ENCODE peak calls at places on chromosome X, in seven cellular contexts. V is tibial artery, N is PC-3, U is left ventricle myocardium inferior, G is A549, M is lower lobe of right lung, C is right atrium auricular region. X is an unnamed sample. For H3K9me3, the result is how much of the 10 kb centered on the place peaks cover.

GRCh38 chrX:151703487-151703886 is 8.2 kb downstream of the PRRG3 start:
- DNase-seq in V (no peak), N (no peak), U (peak), G (no peak), M (no peak), C (no peak), X (no peak)

GRCh38 chrX:66221856-66222255 is 57.8 kb downstream of the HEPH start:
- DNase-seq in V (no peak), N (no peak), U (no peak), G (no peak), M (no peak), C (no peak), X (no peak)

GRCh38 chrX:134548257-134548732 is 88.3 kb downstream of the HPRT1 start:
- DNase-seq in V (no peak), N (peak), U (no peak), G (no peak), M (no peak), C (no peak), X (no peak)

GRCh38 chrX:72396117-72396516 is 90.4 kb upstream of the CITED1 start:
- DNase-seq in V (no peak), N (no peak), U (no peak), G (no peak), M (no peak), C (no peak), X (no peak)

GRCh38 chrX:21948897-21949578 is 8.5 kb downstream of the SMS start:
- DNase-seq in V (no peak), N (no peak), U (no peak), G (no peak), M (no peak), C (no peak), X (no peak)

GRCh38 chrX:45769919-45770582 is 569.4 kb upstream of the DIPK2B start:
- DNase-seq in V (peak), N (peak), U (peak), G (peak), M (peak), C (peak), X (peak)

GRCh38 chrX:10030570-10030969 is 63.4 kb downstream of the CLDN34 start:
- DNase-seq in V (no peak), N (peak), U (no peak), G (peak), M (no peak), C (no peak), X (no peak)

GRCh38 chrX:12814434-12814833 is 23.2 kb downstream of the PRPS2 start:
- DNase-seq in V (peak), N (peak), U (no peak), G (peak), M (no peak), C (no peak), X (peak)

GRCh38 chrX:75295641-75296040 is 21.8 kb downstream of the UPRT start:
- DNase-seq in V (no peak), N (no peak), U (no peak), G (no peak), M (no peak), C (no peak), X (no peak)

GRCh38 chrX:81120936-81121351 is 80.8 kb downstream of the HMGN5 start:
- DNase-seq in V (peak), N (peak), U (peak), G (peak), M (peak), C (no peak), X (no peak)

GRCh38 chrX:21735753-21736127 is 22.2 kb downstream of the SMPX start:
- DNase-seq in V (no peak), N (no peak), U (no peak), G (no peak), M (no peak), C (no peak), X (no peak)

GRCh38 chrX:148333989-148334388 is 166.4 kb upstream of the AFF2 start:
- DNase-seq in V (no peak), N (no peak), U (no peak), G (no peak), M (no peak), C (no peak), X (no peak)

GRCh38 chrX:101276238-101276637 is 14.9 kb downstream of the TAF7L start:
- DNase-seq in V (no peak), N (no peak), U (no peak), G (no peak), M (no peak), C (no peak), X (no peak)

GRCh38 chrX:154373340-154374306 is 811 bp downstream of the FLNA start:
- DNase-seq in V (peak), N (peak), U (peak), G (peak), M (no peak), C (peak), X (peak)

GRCh38 chrX:7191681-7192110 is 43.7 kb upstream of the PUDP start:
- DNase-seq in V (no peak), N (peak), U (no peak), G (peak), M (no peak), C (no peak), X (no peak)

GRCh38 chrX:44043496-44043895 is 70.3 kb upstream of the NDP start:
- DNase-seq in V (no peak), N (no peak), U (no peak), G (no peak), M (no peak), C (no peak), X (no peak)

GRCh38 chrX:24037729-24038128 is 10.7 kb upstream of the KLHL15 start:
- DNase-seq in V (no peak), N (no peak), U (no peak), G (no peak), M (no peak), C (no peak), X (no peak)

GRCh38 chrX:39304746-39305145 is 503.5 kb downstream of the MID1IP1 start:
- DNase-seq in V (no peak), N (no peak), U (no peak), G (no peak), M (no peak), C (no peak), X (no peak)

GRCh38 chrX:38166478-38167083 is 54.1 kb downstream of the SRPX start:
- DNase-seq in V (no peak), N (peak), U (no peak), G (peak), M (no peak), C (no peak), X (no peak)

GRCh38 chrX:13334491-13334890 is 14.6 kb upstream of the ATXN3L start:
- DNase-seq in V (no peak), N (no peak), U (no peak), G (no peak), M (no peak), C (no peak), X (no peak)

GRCh38 chrX:45164995-45165394 is 35.7 kb downstream of the DIPK2B start:
- DNase-seq in V (no peak), N (no peak), U (no peak), G (no peak), M (no peak), C (no peak), X (no peak)

GRCh38 chrX:152600853-152601635 is 36.7 kb upstream of the GABRQ start:
- DNase-seq in V (no peak), N (no peak), U (no peak), G (no peak), M (no peak), C (no peak), X (no peak)

GRCh38 chrX:49876750-49877149 is 2.5 kb upstream of the USP27X start:
- DNase-seq in V (no peak), N (peak), U (no peak), G (peak), M (no peak), C (no peak), X (no peak)

GRCh38 chrX:132613801-132614200 is 125.0 kb upstream of the MBNL3 start:
- DNase-seq in V (no peak), N (no peak), U (no peak), G (no peak), M (no peak), C (no peak), X (no peak)

GRCh38 chrX:12080265-12080664 is 58.0 kb upstream of the FRMPD4 start:
- DNase-seq in V (no peak), N (peak), U (no peak), G (peak), M (no peak), C (no peak), X (peak)

GRCh38 chrX:149462849-149463248 is 42.3 kb downstream of the IDS start:
- DNase-seq in V (no peak), N (no peak), U (no peak), G (no peak), M (no peak), C (no peak), X (no peak)

GRCh38 chrX:34848281-34848680 is 94.3 kb upstream of the FAM47B start:
- DNase-seq in V (no peak), N (peak), U (no peak), G (no peak), M (no peak), C (no peak), X (no peak)

GRCh38 chrX:31036895-31037294 is 34.9 kb downstream of the FTHL17 start:
- DNase-seq in V (peak), N (peak), U (peak), G (peak), M (peak), C (no peak), X (peak)

GRCh38 chrX:38375888-38376287 is 23.5 kb downstream of the OTC start:
- DNase-seq in V (no peak), N (peak), U (no peak), G (peak), M (no peak), C (no peak), X (no peak)

GRCh38 chrX:56783996-56784620 is 55.1 kb downstream of the NBDY start:
- DNase-seq in V (no peak), N (no peak), U (no peak), G (no peak), M (no peak), C (no peak), X (no peak)

GRCh38 chrX:149721778-149722177 is 9.9 kb downstream of the MAGEA11 start:
- DNase-seq in V (no peak), N (no peak), U (no peak), G (no peak), M (no peak), C (no peak), X (no peak)

GRCh38 chrX:15834051-15834450 is 20.6 kb downstream of the AP1S2 start:
- DNase-seq in V (no peak), N (no peak), U (no peak), G (no peak), M (no peak), C (no peak), X (no peak)

GRCh38 chrX:49272426-49272825 is 2.8 kb downstream of the PPP1R3F start:
- DNase-seq in V (no peak), N (no peak), U (no peak), G (no peak), M (no peak), C (no peak), X (no peak)

GRCh38 chrX:49308604-49309269 is 5.3 kb downstream of the GAGE10 start:
- DNase-seq in V (no peak), N (no peak), U (peak), G (no peak), M (peak), C (peak), X (no peak)

GRCh38 chrX:139224953-139225665 is 305.4 kb upstream of the F9 start:
- DNase-seq in V (no peak), N (no peak), U (no peak), G (no peak), M (no peak), C (no peak), X (no peak)

GRCh38 chrX:68079961-68080360 is 353.3 kb downstream of the OPHN1 start:
- DNase-seq in V (no peak), N (no peak), U (no peak), G (no peak), M (no peak), C (no peak), X (no peak)

GRCh38 chrX:666762-667161 is 36.2 kb downstream of the SHOX start:
- DNase-seq in V (no peak), N (no peak), U (no peak), G (peak), M (no peak), C (no peak), X (no peak)

GRCh38 chrX:41923257-41923924 is at the start of gene CASK:
- DNase-seq in V (peak), N (peak), U (peak), G (peak), M (peak), C (peak), X (peak)

GRCh38 chrX:114615765-114616164 is 31.9 kb downstream of the HTR2C start:
- DNase-seq in V (no peak), N (no peak), U (no peak), G (no peak), M (no peak), C (no peak), X (no peak)

GRCh38 chrX:114619874-114620273 is 36.0 kb downstream of the HTR2C start:
- DNase-seq in V (no peak), N (peak), U (no peak), G (no peak), M (no peak), C (no peak), X (no peak)
- TF ChIP-seq CTCF in V (no peak), N (peak), U (peak), G (no peak), M (no peak), C (peak), X (peak)

DNA sequence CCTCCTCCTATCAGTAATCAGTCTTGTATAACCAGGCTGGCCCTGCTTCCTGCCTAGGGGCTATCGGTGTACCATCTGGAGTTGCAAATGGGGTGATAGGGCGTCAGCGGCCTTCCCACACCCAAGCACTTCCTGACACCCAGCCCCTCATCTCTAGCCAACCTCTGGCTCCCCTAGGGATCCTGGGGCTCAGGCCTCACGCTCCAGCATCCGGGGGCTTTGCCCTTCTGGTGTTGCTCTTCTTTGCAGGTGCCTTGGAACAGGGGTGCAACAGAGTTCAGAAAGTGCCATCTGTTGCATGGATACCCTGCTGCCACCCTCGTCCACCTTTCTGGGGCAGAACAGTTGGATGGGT is 4.1 kb downstream of the IL9R start:
- DNase-seq in V (no peak), N (no peak), U (no peak), G (no peak), M (no peak), C (no peak), X (no peak)
- H3K9me3 ChIP-seq in V (under half), N (under half), U (under half), G (under half), M (under half), C (under half), X (half or more)

DNA sequence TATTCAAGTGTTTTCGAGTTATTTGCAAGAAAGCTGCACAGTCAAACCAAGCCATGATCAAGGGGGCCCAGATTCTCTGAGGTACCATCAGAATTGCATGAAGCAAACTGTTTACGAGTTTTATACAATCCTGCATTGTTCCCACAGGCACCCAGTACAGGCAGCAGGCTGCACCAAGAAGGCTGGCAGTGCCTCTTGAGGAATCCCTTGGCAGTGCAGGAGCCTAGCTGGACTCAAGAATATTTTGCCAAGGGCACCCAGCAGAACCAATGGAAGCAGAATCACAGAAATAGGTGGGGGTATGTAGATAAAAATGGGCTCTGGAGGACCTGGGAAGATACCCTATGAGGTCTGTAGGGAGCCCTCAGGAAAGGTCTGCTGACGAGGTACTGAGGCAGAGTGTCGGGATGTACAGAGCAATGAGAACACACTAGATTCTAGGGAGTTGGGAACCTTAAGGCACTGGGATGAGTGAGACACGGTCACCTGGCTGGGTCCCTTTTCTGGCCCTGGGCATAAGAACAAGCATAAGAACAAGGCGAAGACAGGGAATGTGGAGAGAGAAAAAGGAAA is 2.5 kb upstream of the PLP1 start:
- DNase-seq in V (no peak), N (peak), U (no peak), G (peak), M (no peak), C (no peak), X (no peak)
- TF ChIP-seq CTCF in V (peak), N (peak), U (peak), G (peak), M (peak), C (peak), X (peak)

DNA sequence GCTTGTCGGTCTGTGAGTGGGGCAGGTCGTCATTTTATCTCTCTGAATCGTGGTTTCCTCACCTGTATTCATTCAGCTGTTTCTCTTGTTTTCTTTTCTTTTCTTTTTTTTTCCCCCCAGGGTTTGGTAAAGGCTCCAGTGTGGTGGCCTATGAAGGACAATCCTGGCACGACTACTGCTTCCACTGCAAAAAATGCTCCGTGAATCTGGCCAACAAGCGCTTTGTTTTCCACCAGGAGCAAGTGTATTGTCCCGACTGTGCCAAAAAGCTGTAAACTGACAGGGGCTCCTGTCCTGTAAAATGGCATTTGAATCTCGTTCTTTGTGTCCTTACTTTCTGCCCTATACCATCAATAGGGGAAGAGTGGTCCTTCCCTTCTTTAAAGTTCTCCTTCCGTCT is 41.4 kb downstream of the MAP7D3 start:
- DNase-seq in V (no peak), N (no peak), U (no peak), G (no peak), M (no peak), C (no peak), X (no peak)
- H3K9me3 ChIP-seq in V (under half), N (under half), U (under half), G (under half), M (under half), C (under half), X (under half)

GRCh38 chrX:99857455-99857854 is 552.6 kb downstream of the PCDH19 start:
- DNase-seq in V (no peak), N (no peak), U (no peak), G (no peak), M (no peak), C (no peak), X (no peak)
- TF ChIP-seq CTCF in V (no peak), N (peak), U (no peak), G (no peak), M (no peak), C (no peak), X (no peak)

X was measured in AG04450.